ENCODE peak calls at places on chromosomes 1 and 21, in four cellular contexts. U is AG04450; V is CD4-positive, alpha-beta T cell; K is foreskin fibroblast. Q is an unnamed sample.

GRCh38 chr1:234628099-234628498 is 18.1 kb upstream of the IRF2BP2 start:
- DNase-seq in V (no peak), U (no peak), K (peak), Q (no peak)

GRCh38 chr1:12600335-12600734 is 17.7 kb downstream of the DHRS3 start:
- DNase-seq in K (peak), V (no peak), U (no peak), Q (no peak)

GRCh38 chr1:119226880-119227279 is 86.4 kb upstream of the WARS2 start:
- DNase-seq in U (no peak), V (no peak), K (no peak), Q (no peak)

GRCh38 chr1:167216809-167217208 is 3.9 kb upstream of the POU2F1 start:
- DNase-seq in K (no peak), U (no peak), V (no peak), Q (no peak)

GRCh38 chr1:78291443-78291842 is 199.3 kb upstream of the PTGFR start:
- DNase-seq in U (no peak), V (no peak), K (peak), Q (no peak)

GRCh38 chr1:27416387-27417111 is 24.1 kb downstream of the GPR3 start:
- DNase-seq in V (no peak), U (no peak), K (peak), Q (peak)

GRCh38 chr1:234915923-234916675 is 212.5 kb downstream of the TOMM20 start:
- DNase-seq in U (no peak), K (peak), V (no peak), Q (no peak)

GRCh38 chr1:93779540-93780121 is 98.0 kb upstream of the BCAR3 start:
- DNase-seq in U (peak), K (peak), V (no peak), Q (peak)

GRCh38 chr1:24052119-24052695 is 59.7 kb downstream of the MYOM3 start:
- DNase-seq in K (no peak), V (no peak), U (no peak), Q (no peak)

GRCh38 chr1:56056438-56057312 is 522.7 kb downstream of the PLPP3 start:
- DNase-seq in U (no peak), K (peak), V (no peak), Q (no peak)

GRCh38 chr1:10941891-10942541 is 70.4 kb upstream of the TARDBP start:
- DNase-seq in V (peak), U (no peak), K (peak), Q (no peak)

GRCh38 chr1:52162947-52163346 is 21.1 kb downstream of the ZFYVE9 start:
- DNase-seq in U (no peak), K (no peak), V (no peak), Q (no peak)

GRCh38 chr21:27703806-27704205 is 736.9 kb upstream of the ADAMTS5 start:
- DNase-seq in V (no peak), U (no peak), K (peak), Q (peak)

GRCh38 chr1:115771847-115772457 is 3.4 kb upstream of the CASQ2 start:
- DNase-seq in U (peak), V (no peak), K (peak), Q (peak)

GRCh38 chr1:39954261-39954869 is 580 bp upstream of the MFSD2A start:
- DNase-seq in U (no peak), V (no peak), K (no peak), Q (no peak)

GRCh38 chr1:221611930-221612777 is 129.7 kb downstream of the DUSP10 start:
- DNase-seq in U (peak), V (no peak), K (peak), Q (peak)

GRCh38 chr1:39701092-39701460 is 9.8 kb upstream of the HPCAL4 start:
- DNase-seq in K (peak), U (no peak), V (no peak), Q (no peak)

GRCh38 chr21:14084701-14085100 is 126.1 kb downstream of the LIPI start:
- DNase-seq in V (no peak), U (no peak), K (no peak), Q (no peak)

GRCh38 chr1:169515641-169516040 is 29.9 kb upstream of the SLC19A2 start:
- DNase-seq in U (no peak), K (no peak), V (no peak), Q (no peak)

GRCh38 chr1:172906778-172907592 is 143.8 kb downstream of the TNFSF18 start:
- DNase-seq in U (no peak), V (no peak), K (peak), Q (no peak)

GRCh38 chr1:8687539-8687938 is 129.9 kb downstream of the RERE start:
- DNase-seq in U (no peak), V (no peak), K (no peak), Q (no peak)

GRCh38 chr1:111814642-111815041 is 58.9 kb downstream of the DDX20 start:
- DNase-seq in U (no peak), V (no peak), K (no peak), Q (no peak)

GRCh38 chr1:111814305-111814628 is 58.6 kb downstream of the DDX20 start:
- DNase-seq in K (no peak), U (no peak), V (no peak), Q (no peak)

GRCh38 chr1:111811891-111812290 is 56.2 kb downstream of the DDX20 start:
- DNase-seq in K (no peak), V (no peak), U (no peak), Q (no peak)

GRCh38 chr1:111812306-111812705 is 56.6 kb downstream of the DDX20 start:
- DNase-seq in U (no peak), V (no peak), K (no peak), Q (no peak)

DNA sequence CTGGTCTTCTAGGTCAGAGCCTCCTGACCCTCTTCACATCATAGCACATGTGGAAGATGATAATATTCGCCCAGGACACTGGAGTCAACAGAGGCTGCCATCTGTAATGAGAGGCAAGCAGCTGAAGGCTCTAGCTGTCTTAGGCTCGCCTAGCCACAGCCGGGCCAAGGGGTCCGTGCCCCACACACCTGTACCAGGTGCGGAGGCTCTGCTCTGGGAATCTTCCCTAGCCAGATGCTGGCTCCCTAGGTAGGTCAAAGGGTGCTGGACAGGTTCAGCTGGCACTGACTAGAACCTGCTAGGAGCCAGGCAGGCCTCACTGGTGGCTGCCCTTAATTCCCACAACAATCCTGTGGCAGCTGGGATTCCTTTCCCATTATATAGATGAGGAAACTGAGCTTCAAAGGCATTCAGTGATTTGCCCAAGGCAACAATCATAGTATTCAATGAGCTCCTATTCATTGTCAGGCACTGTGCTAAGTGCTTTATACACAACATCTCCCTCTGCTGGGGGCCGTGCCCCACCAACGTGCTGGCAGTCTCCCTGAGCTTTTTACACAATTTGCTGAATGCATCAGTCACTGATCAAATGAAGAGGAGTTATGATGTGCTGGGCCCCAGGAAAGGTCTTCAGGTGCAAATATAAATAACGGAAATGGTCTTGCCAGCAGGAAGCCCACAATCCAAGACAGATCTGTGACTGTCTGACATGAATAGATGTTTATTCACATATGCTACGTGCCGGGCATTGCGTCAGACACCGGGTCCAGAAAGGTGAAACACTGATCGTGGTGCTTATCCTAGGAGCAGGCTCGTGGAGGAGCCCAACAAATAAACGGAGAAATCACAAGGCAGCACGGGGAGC is 58.0 kb downstream of the DDX20 start:
- DNase-seq in U (no peak), K (no peak), V (no peak), Q (no peak)
- TF ChIP-seq CTCF in U (peak), K (no peak), V (no peak), Q (peak)

GRCh38 chr1:153728305-153729066 is 636 bp downstream of the INTS3 start:
- DNase-seq in K (peak), V (peak), U (no peak), Q (no peak)

GRCh38 chr1:153723687-153724086 is 4.2 kb upstream of the INTS3 start:
- DNase-seq in K (no peak), U (no peak), V (no peak), Q (no peak)

GRCh38 chr1:153730468-153730988 is 2.7 kb downstream of the INTS3 start:
- DNase-seq in K (no peak), U (no peak), V (no peak), Q (no peak)

DNA sequence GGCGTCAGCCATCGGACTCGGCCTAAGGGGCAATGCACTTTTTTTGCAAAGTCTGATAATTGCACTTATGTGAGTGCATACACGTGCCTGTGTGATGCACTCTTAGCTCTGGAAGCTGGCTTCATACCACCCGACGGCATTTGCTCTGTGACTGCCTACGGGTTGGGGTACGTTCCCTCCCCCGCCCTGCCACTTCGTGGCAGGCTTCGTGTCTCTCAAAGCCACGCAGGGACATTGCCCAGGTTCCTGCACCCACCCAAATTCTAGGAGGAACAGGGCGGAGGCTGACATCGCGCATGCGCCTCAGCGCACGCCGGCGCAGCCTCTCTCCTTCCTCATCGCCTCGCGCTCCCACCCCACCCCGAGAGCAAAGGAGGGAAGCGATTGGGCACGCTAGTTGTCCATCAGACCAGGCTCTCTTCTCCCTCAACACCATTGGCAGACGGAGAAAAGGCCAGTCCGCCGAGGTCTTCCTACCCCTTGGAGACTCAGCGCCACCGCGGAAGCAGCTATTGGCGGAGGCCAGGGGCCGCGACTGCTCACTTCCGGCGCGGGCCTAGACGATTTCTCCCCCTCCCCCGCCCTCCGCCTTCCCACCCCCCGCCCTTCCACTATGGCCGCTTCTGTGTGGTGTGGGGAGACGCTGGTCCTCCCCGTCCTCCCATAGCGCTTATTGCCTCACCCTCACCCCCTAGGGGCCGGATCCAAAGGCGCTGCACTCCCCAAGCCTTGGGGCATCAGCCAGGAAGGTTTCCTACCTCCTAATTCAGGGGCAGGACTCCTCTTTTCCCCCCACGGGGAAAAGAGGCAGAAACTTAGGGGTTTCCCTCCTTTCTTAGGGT is at the start of gene INTS3:
- DNase-seq in U (peak), V (peak), K (peak), Q (peak)
- TF ChIP-seq CTCF in U (no peak), V (no peak), K (no peak), Q (no peak)

GRCh38 chr1:99849744-99850457 is at the start of gene AGL:
- DNase-seq in V (peak), K (peak), U (peak), Q (peak)
- TF ChIP-seq CTCF in V (no peak), K (no peak), U (no peak), Q (no peak)

GRCh38 chr1:205343431-205344009 is 13.2 kb downstream of the KLHDC8A start:
- DNase-seq in V (no peak), U (no peak), K (no peak), Q (no peak)
- TF ChIP-seq CTCF in V (no peak), U (peak), K (no peak), Q (no peak)

GRCh38 chr21:41753001-41753725 is 13.7 kb downstream of the RIPK4 start:
- DNase-seq in U (no peak), V (no peak), K (no peak), Q (no peak)

GRCh38 chr21:41750532-41751151 is 16.2 kb downstream of the RIPK4 start:
- DNase-seq in U (no peak), K (peak), V (no peak), Q (no peak)

GRCh38 chr21:41751621-41752020 is 15.2 kb downstream of the RIPK4 start:
- DNase-seq in U (no peak), K (peak), V (no peak), Q (no peak)

GRCh38 chr21:41750051-41750450 is 16.8 kb downstream of the RIPK4 start:
- DNase-seq in U (no peak), V (no peak), K (peak), Q (no peak)

GRCh38 chr21:41752231-41752681 is 14.6 kb downstream of the RIPK4 start:
- DNase-seq in K (peak), V (no peak), U (no peak), Q (no peak)
- TF ChIP-seq CTCF in K (no peak), V (no peak), U (no peak), Q (no peak)

DNA sequence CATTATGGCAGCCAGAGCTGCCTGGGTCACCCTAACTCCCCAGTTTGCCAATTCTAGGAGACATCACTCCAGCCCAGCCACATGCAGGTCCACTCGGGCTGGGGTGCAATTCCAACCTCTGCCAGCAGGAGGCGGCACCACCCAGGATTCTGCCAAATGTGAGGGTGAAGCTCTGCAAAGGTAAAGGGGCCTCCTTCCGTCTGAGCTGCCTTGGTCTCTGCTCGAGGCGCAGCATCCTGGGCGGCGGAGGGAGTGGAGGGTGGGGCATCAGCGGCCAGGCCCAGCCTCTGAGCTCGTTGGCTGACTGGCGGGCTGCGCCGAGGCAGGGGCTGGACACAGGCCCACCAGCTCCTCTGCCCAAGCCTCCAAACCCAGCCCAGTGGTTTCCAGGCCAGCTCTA is 63.8 kb downstream of the ARHGEF16 start:
- DNase-seq in U (no peak), K (peak), V (no peak), Q (no peak)
- TF ChIP-seq CTCF in U (peak), K (peak), V (peak), Q (peak)

GRCh38 chr1:208045410-208046252 is 134.7 kb upstream of the CD34 start:
- DNase-seq in K (no peak), V (no peak), U (no peak), Q (no peak)
- TF ChIP-seq CTCF in K (no peak), V (no peak), U (no peak), Q (no peak)

Q was measured in AG09319.